ENCODE peak calls at places on chromosomes 4 and X, in eight cellular contexts. One of them, this sample, is unnamed.

GRCh38 chr4:15719506-15719905 is 16.6 kb downstream of the BST1 start:
- DNase-seq in sciatic nerve: no peak
- DNase-seq in CD4-positive, alpha-beta T cell: no peak
- DNase-seq in Ammon's horn: no peak
- DNase-seq in Right ventricle myocardium superior: no peak
- DNase-seq in NCI-H2171: no peak
- DNase-seq in HT1080: no peak
- DNase-seq in NCI-H524: no peak
- DNase-seq in this sample: no peak

GRCh38 chrX:134004038-134004437 is 18.6 kb upstream of the GPC3 start:
- DNase-seq in sciatic nerve: no peak
- DNase-seq in CD4-positive, alpha-beta T cell: no peak
- DNase-seq in Ammon's horn: no peak
- DNase-seq in Right ventricle myocardium superior: no peak
- DNase-seq in NCI-H2171: no peak
- DNase-seq in HT1080: no peak
- DNase-seq in NCI-H524: no peak
- DNase-seq in this sample: no peak

GRCh38 chrX:48938721-48939416 is 18.5 kb downstream of the OTUD5 start:
- DNase-seq in sciatic nerve: no peak
- DNase-seq in CD4-positive, alpha-beta T cell: peak
- DNase-seq in Ammon's horn: no peak
- DNase-seq in Right ventricle myocardium superior: no peak
- DNase-seq in NCI-H2171: no peak
- DNase-seq in HT1080: no peak
- DNase-seq in NCI-H524: no peak
- DNase-seq in this sample: peak

GRCh38 chr4:94523033-94523590 is 71.4 kb downstream of the PDLIM5 start:
- DNase-seq in sciatic nerve: no peak
- DNase-seq in CD4-positive, alpha-beta T cell: no peak
- DNase-seq in Ammon's horn: no peak
- DNase-seq in Right ventricle myocardium superior: no peak
- DNase-seq in NCI-H2171: no peak
- DNase-seq in HT1080: no peak
- DNase-seq in NCI-H524: no peak
- DNase-seq in this sample: no peak

GRCh38 chr4:3062466-3062865 is 11.9 kb downstream of the HTT-AS start:
- DNase-seq in sciatic nerve: no peak
- DNase-seq in CD4-positive, alpha-beta T cell: no peak
- DNase-seq in Ammon's horn: no peak
- DNase-seq in Right ventricle myocardium superior: no peak
- DNase-seq in NCI-H2171: no peak
- DNase-seq in HT1080: peak
- DNase-seq in NCI-H524: no peak
- DNase-seq in this sample: no peak

GRCh38 chrX:38225093-38225492 is 4.4 kb upstream of the SRPX start:
- DNase-seq in sciatic nerve: no peak
- DNase-seq in CD4-positive, alpha-beta T cell: no peak
- DNase-seq in Ammon's horn: no peak
- DNase-seq in Right ventricle myocardium superior: no peak
- DNase-seq in NCI-H2171: no peak
- DNase-seq in HT1080: peak
- DNase-seq in NCI-H524: no peak
- DNase-seq in this sample: no peak

GRCh38 chrX:103782640-103783039 is 6.0 kb downstream of the PLP1 start:
- DNase-seq in sciatic nerve: no peak
- DNase-seq in CD4-positive, alpha-beta T cell: no peak
- DNase-seq in Ammon's horn: peak
- DNase-seq in Right ventricle myocardium superior: no peak
- DNase-seq in NCI-H2171: no peak
- DNase-seq in HT1080: no peak
- DNase-seq in NCI-H524: no peak
- DNase-seq in this sample: no peak

GRCh38 chr4:172983014-172983413 is 185.6 kb upstream of the GALNT7 start:
- DNase-seq in sciatic nerve: no peak
- DNase-seq in CD4-positive, alpha-beta T cell: no peak
- DNase-seq in Ammon's horn: no peak
- DNase-seq in Right ventricle myocardium superior: no peak
- DNase-seq in NCI-H2171: no peak
- DNase-seq in HT1080: peak
- DNase-seq in NCI-H524: no peak
- DNase-seq in this sample: no peak

GRCh38 chr4:82232891-82233290 is 140.9 kb downstream of the HNRNPD start:
- DNase-seq in sciatic nerve: no peak
- DNase-seq in CD4-positive, alpha-beta T cell: no peak
- DNase-seq in Ammon's horn: no peak
- DNase-seq in Right ventricle myocardium superior: no peak
- DNase-seq in NCI-H2171: no peak
- DNase-seq in HT1080: no peak
- DNase-seq in NCI-H524: no peak
- DNase-seq in this sample: no peak

GRCh38 chr4:180532691-180533090 is 1710.5 kb upstream of the TENM3 start:
- DNase-seq in sciatic nerve: no peak
- DNase-seq in CD4-positive, alpha-beta T cell: no peak
- DNase-seq in Ammon's horn: no peak
- DNase-seq in Right ventricle myocardium superior: no peak
- DNase-seq in NCI-H2171: no peak
- DNase-seq in HT1080: peak
- DNase-seq in NCI-H524: no peak
- DNase-seq in this sample: no peak

GRCh38 chr4:83212041-83212851 is 72.4 kb downstream of the COQ2 start:
- DNase-seq in sciatic nerve: no peak
- DNase-seq in CD4-positive, alpha-beta T cell: peak
- DNase-seq in Ammon's horn: no peak
- DNase-seq in Right ventricle myocardium superior: no peak
- DNase-seq in NCI-H2171: no peak
- DNase-seq in HT1080: no peak
- DNase-seq in NCI-H524: no peak
- DNase-seq in this sample: peak

GRCh38 chr4:180751009-180751408 is 1492.2 kb upstream of the TENM3 start:
- DNase-seq in sciatic nerve: no peak
- DNase-seq in CD4-positive, alpha-beta T cell: no peak
- DNase-seq in Ammon's horn: no peak
- DNase-seq in Right ventricle myocardium superior: no peak
- DNase-seq in NCI-H2171: no peak
- DNase-seq in HT1080: peak
- DNase-seq in NCI-H524: no peak
- DNase-seq in this sample: no peak

GRCh38 chr4:122045533-122045932 is 93.7 kb upstream of the TRPC3 start:
- DNase-seq in sciatic nerve: no peak
- DNase-seq in CD4-positive, alpha-beta T cell: no peak
- DNase-seq in Ammon's horn: no peak
- DNase-seq in Right ventricle myocardium superior: no peak
- DNase-seq in NCI-H2171: peak
- DNase-seq in HT1080: peak
- DNase-seq in NCI-H524: peak
- DNase-seq in this sample: no peak

GRCh38 chr4:159134422-159134821 is 31.5 kb downstream of the RAPGEF2 start:
- DNase-seq in sciatic nerve: no peak
- DNase-seq in CD4-positive, alpha-beta T cell: no peak
- DNase-seq in Ammon's horn: no peak
- DNase-seq in Right ventricle myocardium superior: no peak
- DNase-seq in NCI-H2171: no peak
- DNase-seq in HT1080: no peak
- DNase-seq in NCI-H524: no peak
- DNase-seq in this sample: no peak

GRCh38 chr4:112857461-112857860 is 192.0 kb upstream of the ANK2 start:
- DNase-seq in sciatic nerve: no peak
- DNase-seq in CD4-positive, alpha-beta T cell: no peak
- DNase-seq in Ammon's horn: no peak
- DNase-seq in Right ventricle myocardium superior: no peak
- DNase-seq in NCI-H2171: no peak
- DNase-seq in HT1080: peak
- DNase-seq in NCI-H524: no peak
- DNase-seq in this sample: no peak

GRCh38 chr4:123785515-123785914 is 388.9 kb downstream of the SPRY1 start:
- DNase-seq in sciatic nerve: peak
- DNase-seq in CD4-positive, alpha-beta T cell: no peak
- DNase-seq in Ammon's horn: no peak
- DNase-seq in Right ventricle myocardium superior: peak
- DNase-seq in NCI-H2171: no peak
- DNase-seq in HT1080: peak
- DNase-seq in NCI-H524: no peak
- DNase-seq in this sample: no peak

GRCh38 chrX:2583194-2584162 is 82.7 kb upstream of the DHRSX start:
- DNase-seq in sciatic nerve: no peak
- DNase-seq in CD4-positive, alpha-beta T cell: no peak
- DNase-seq in Ammon's horn: no peak
- DNase-seq in Right ventricle myocardium superior: no peak
- DNase-seq in NCI-H2171: no peak
- DNase-seq in HT1080: no peak
- DNase-seq in NCI-H524: no peak
- DNase-seq in this sample: no peak

GRCh38 chr4:26023191-26023972 is 109.4 kb downstream of the SMIM20 start:
- DNase-seq in sciatic nerve: no peak
- DNase-seq in CD4-positive, alpha-beta T cell: no peak
- DNase-seq in Ammon's horn: no peak
- DNase-seq in Right ventricle myocardium superior: no peak
- DNase-seq in NCI-H2171: no peak
- DNase-seq in HT1080: no peak
- DNase-seq in NCI-H524: no peak
- DNase-seq in this sample: no peak

GRCh38 chr4:181820518-181820917 is 422.7 kb upstream of the TENM3 start:
- DNase-seq in sciatic nerve: no peak
- DNase-seq in CD4-positive, alpha-beta T cell: no peak
- DNase-seq in Ammon's horn: no peak
- DNase-seq in Right ventricle myocardium superior: no peak
- DNase-seq in NCI-H2171: no peak
- DNase-seq in HT1080: no peak
- DNase-seq in NCI-H524: no peak
- DNase-seq in this sample: no peak

GRCh38 chr4:153789741-153790651 is 1.1 kb upstream of the SFRP2 start:
- DNase-seq in sciatic nerve: no peak
- DNase-seq in CD4-positive, alpha-beta T cell: no peak
- DNase-seq in Ammon's horn: no peak
- DNase-seq in Right ventricle myocardium superior: peak
- DNase-seq in NCI-H2171: no peak
- DNase-seq in HT1080: no peak
- DNase-seq in NCI-H524: no peak
- DNase-seq in this sample: no peak

GRCh38 chrX:500481-501010 is 113.8 kb upstream of the PPP2R3B start:
- DNase-seq in sciatic nerve: no peak
- DNase-seq in CD4-positive, alpha-beta T cell: no peak
- DNase-seq in Ammon's horn: no peak
- DNase-seq in Right ventricle myocardium superior: no peak
- DNase-seq in NCI-H2171: no peak
- DNase-seq in HT1080: no peak
- DNase-seq in NCI-H524: no peak
- DNase-seq in this sample: no peak

GRCh38 chr4:140186651-140187315 is 32.8 kb upstream of the MAML3 start:
- DNase-seq in sciatic nerve: no peak
- DNase-seq in CD4-positive, alpha-beta T cell: no peak
- DNase-seq in Ammon's horn: no peak
- DNase-seq in Right ventricle myocardium superior: no peak
- DNase-seq in NCI-H2171: no peak
- DNase-seq in HT1080: peak
- DNase-seq in NCI-H524: no peak
- DNase-seq in this sample: no peak

GRCh38 chr4:16024009-16024408 is 59.8 kb downstream of the PROM1 start:
- DNase-seq in sciatic nerve: no peak
- DNase-seq in CD4-positive, alpha-beta T cell: no peak
- DNase-seq in Ammon's horn: no peak
- DNase-seq in Right ventricle myocardium superior: no peak
- DNase-seq in NCI-H2171: no peak
- DNase-seq in HT1080: peak
- DNase-seq in NCI-H524: no peak
- DNase-seq in this sample: no peak

GRCh38 chr4:1801286-1801958 is 8.3 kb downstream of the FGFR3 start:
- DNase-seq in sciatic nerve: no peak
- DNase-seq in CD4-positive, alpha-beta T cell: no peak
- DNase-seq in Ammon's horn: no peak
- DNase-seq in Right ventricle myocardium superior: no peak
- DNase-seq in NCI-H2171: no peak
- DNase-seq in HT1080: no peak
- DNase-seq in NCI-H524: no peak
- DNase-seq in this sample: no peak

GRCh38 chrX:83916525-83916924 is 55.6 kb downstream of the CYLC1 start:
- DNase-seq in sciatic nerve: no peak
- DNase-seq in CD4-positive, alpha-beta T cell: no peak
- DNase-seq in Ammon's horn: no peak
- DNase-seq in Right ventricle myocardium superior: no peak
- DNase-seq in NCI-H2171: no peak
- DNase-seq in HT1080: peak
- DNase-seq in NCI-H524: no peak
- DNase-seq in this sample: no peak

GRCh38 chr4:159227378-159227777 is 124.5 kb downstream of the RAPGEF2 start:
- DNase-seq in sciatic nerve: no peak
- DNase-seq in CD4-positive, alpha-beta T cell: no peak
- DNase-seq in Ammon's horn: peak
- DNase-seq in Right ventricle myocardium superior: no peak
- DNase-seq in NCI-H2171: no peak
- DNase-seq in HT1080: peak
- DNase-seq in NCI-H524: no peak
- DNase-seq in this sample: no peak

GRCh38 chr4:29278580-29278979 is 1441.6 kb upstream of the PCDH7 start:
- DNase-seq in sciatic nerve: no peak
- DNase-seq in CD4-positive, alpha-beta T cell: no peak
- DNase-seq in Ammon's horn: no peak
- DNase-seq in Right ventricle myocardium superior: no peak
- DNase-seq in NCI-H2171: no peak
- DNase-seq in HT1080: peak
- DNase-seq in NCI-H524: no peak
- DNase-seq in this sample: no peak

GRCh38 chr4:114287079-114287696 is 307.7 kb upstream of the ARSJ start:
- DNase-seq in sciatic nerve: no peak
- DNase-seq in CD4-positive, alpha-beta T cell: no peak
- DNase-seq in Ammon's horn: no peak
- DNase-seq in Right ventricle myocardium superior: no peak
- DNase-seq in NCI-H2171: no peak
- DNase-seq in HT1080: no peak
- DNase-seq in NCI-H524: no peak
- DNase-seq in this sample: no peak

GRCh38 chr4:109590841-109591357 is 30.9 kb downstream of the MCUB start:
- DNase-seq in sciatic nerve: no peak
- DNase-seq in CD4-positive, alpha-beta T cell: no peak
- DNase-seq in Ammon's horn: no peak
- DNase-seq in Right ventricle myocardium superior: no peak
- DNase-seq in NCI-H2171: no peak
- DNase-seq in HT1080: no peak
- DNase-seq in NCI-H524: no peak
- DNase-seq in this sample: no peak

GRCh38 chrX:144722307-144722706 is 525.0 kb upstream of the SPANXN1 start:
- DNase-seq in sciatic nerve: no peak
- DNase-seq in CD4-positive, alpha-beta T cell: no peak
- DNase-seq in Ammon's horn: no peak
- DNase-seq in Right ventricle myocardium superior: no peak
- DNase-seq in NCI-H2171: no peak
- DNase-seq in HT1080: no peak
- DNase-seq in NCI-H524: peak
- DNase-seq in this sample: no peak

GRCh38 chr4:26206339-26206738 is 114.5 kb upstream of the RBPJ start:
- DNase-seq in sciatic nerve: peak
- DNase-seq in CD4-positive, alpha-beta T cell: no peak
- DNase-seq in Ammon's horn: no peak
- DNase-seq in Right ventricle myocardium superior: no peak
- DNase-seq in NCI-H2171: no peak
- DNase-seq in HT1080: peak
- DNase-seq in NCI-H524: no peak
- DNase-seq in this sample: no peak

GRCh38 chr4:83112678-83113428 is 1.7 kb downstream of the PLAC8 start:
- DNase-seq in sciatic nerve: no peak
- DNase-seq in CD4-positive, alpha-beta T cell: peak
- DNase-seq in Ammon's horn: no peak
- DNase-seq in Right ventricle myocardium superior: no peak
- DNase-seq in NCI-H2171: no peak
- DNase-seq in HT1080: no peak
- DNase-seq in NCI-H524: no peak
- DNase-seq in this sample: peak

GRCh38 chrX:103061486-103061885 is 2.5 kb downstream of the BEX1 start:
- DNase-seq in sciatic nerve: no peak
- DNase-seq in CD4-positive, alpha-beta T cell: no peak
- DNase-seq in Ammon's horn: no peak
- DNase-seq in Right ventricle myocardium superior: no peak
- DNase-seq in NCI-H2171: no peak
- DNase-seq in HT1080: no peak
- DNase-seq in NCI-H524: no peak
- DNase-seq in this sample: no peak

GRCh38 chr4:109559983-109560686 is at the start of gene MCUB:
- DNase-seq in sciatic nerve: peak
- DNase-seq in CD4-positive, alpha-beta T cell: peak
- DNase-seq in Ammon's horn: peak
- DNase-seq in Right ventricle myocardium superior: peak
- DNase-seq in NCI-H2171: peak
- DNase-seq in HT1080: peak
- DNase-seq in NCI-H524: peak
- DNase-seq in this sample: peak